ENCODE peak calls at places on chromosomes 16 and 17, in five cellular contexts. T, F, M, O and V are unnamed samples.

GRCh38 chr16:50667497-50668367 is 13.4 kb downstream of the SNX20 start:
- DNase-seq in T (no peak), F (no peak), M (no peak), O (no peak), V (no peak)

GRCh38 chr16:66800856-66801255 is 528 bp downstream of the TERB1 start:
- DNase-seq in T (no peak), F (no peak), M (no peak), O (no peak), V (peak)

GRCh38 chr16:11152677-11153321 is 103.2 kb downstream of the SOCS1 start:
- DNase-seq in T (no peak), F (no peak), M (no peak), O (peak), V (no peak)

GRCh38 chr17:72222971-72223370 is 102.2 kb downstream of the SOX9 start:
- DNase-seq in T (no peak), F (no peak), M (no peak), O (no peak), V (no peak)

GRCh38 chr17:80992077-80992947 is 671 bp downstream of the CHMP6 start:
- DNase-seq in T (no peak), F (no peak), M (no peak), O (no peak), V (peak)

GRCh38 chr16:8727857-8728618 is 53.6 kb downstream of the ABAT start:
- DNase-seq in T (no peak), F (no peak), M (no peak), O (no peak), V (no peak)

GRCh38 chr17:4604111-4604644 is 19.8 kb downstream of the SMTNL2 start:
- DNase-seq in T (no peak), F (no peak), M (no peak), O (peak), V (no peak)

GRCh38 chr17:76452646-76453430 is at the start of gene UBE2O:
- DNase-seq in T (peak), F (peak), M (peak), O (peak), V (peak)

GRCh38 chr17:46977348-46977747 is 1.7 kb downstream of the RPRML start:
- DNase-seq in T (no peak), F (no peak), M (no peak), O (no peak), V (peak)

GRCh38 chr16:19566362-19566761 is 10.9 kb downstream of the VPS35L start:
- DNase-seq in T (no peak), F (no peak), M (no peak), O (no peak), V (no peak)

GRCh38 chr16:77223184-77223583 is 24.0 kb downstream of the SYCE1L start:
- DNase-seq in T (no peak), F (no peak), M (no peak), O (peak), V (peak)